ENCODE peak calls at places on chromosomes 7 and 10, in five cellular contexts. E, T, N, I and Z are unnamed samples.

GRCh38 chr7:46930336-46930735 is 651.6 kb downstream of the TNS3 start:
- DNase-seq in N (no peak), E (no peak), I (no peak), T (no peak), Z (no peak)

GRCh38 chr10:71005337-71006305 is 117.3 kb upstream of the PCBD1 start:
- DNase-seq in T (no peak), N (no peak), I (no peak), E (no peak), Z (no peak)

GRCh38 chr7:45573636-45574470 is at the start of gene ADCY1:
- DNase-seq in E (no peak), T (no peak), N (no peak), I (no peak), Z (no peak)

GRCh38 chr10:17432738-17433137 is 21.7 kb downstream of the ST8SIA6 start:
- DNase-seq in N (no peak), E (no peak), T (no peak), I (no peak), Z (no peak)

GRCh38 chr7:106644999-106645398 is 16.0 kb downstream of the CCDC71L start:
- DNase-seq in T (no peak), E (no peak), I (no peak), N (no peak), Z (no peak)

GRCh38 chr7:13965077-13965476 is 24.4 kb downstream of the ETV1 start:
- DNase-seq in T (no peak), N (no peak), E (no peak), I (no peak), Z (no peak)

GRCh38 chr7:151083071-151083823 is at the start of gene TMUB1:
- DNase-seq in T (peak), E (peak), I (peak), N (peak), Z (peak)

GRCh38 chr10:48455392-48456151 is 149.1 kb downstream of the MAPK8 start:
- DNase-seq in E (no peak), N (peak), T (no peak), I (no peak), Z (no peak)

GRCh38 chr10:29370092-29370611 is 81.3 kb downstream of the LYZL1 start:
- DNase-seq in I (no peak), T (no peak), N (peak), E (no peak), Z (no peak)

GRCh38 chr10:114652402-114653368 is 5.4 kb downstream of the ABLIM1 start:
- DNase-seq in T (no peak), I (no peak), N (no peak), E (no peak), Z (no peak)

GRCh38 chr7:19116121-19117080 is 1.0 kb downstream of the TWIST1 start:
- DNase-seq in I (no peak), T (no peak), N (peak), E (no peak), Z (peak)

GRCh38 chr7:258476-259190 is 31.3 kb upstream of the FOXL3 start:
- DNase-seq in E (no peak), I (no peak), N (no peak), T (no peak), Z (no peak)

GRCh38 chr10:3902054-3902808 is 117.2 kb upstream of the KLF6 start:
- DNase-seq in N (no peak), T (no peak), E (no peak), I (peak), Z (no peak)

GRCh38 chr7:150642926-150643325 is 10.7 kb upstream of the GIMAP6 start:
- DNase-seq in N (no peak), E (no peak), I (no peak), T (no peak), Z (no peak)

GRCh38 chr10:45441239-45441638 is 67.2 kb downstream of the ALOX5 start:
- DNase-seq in E (no peak), N (no peak), T (no peak), I (no peak), Z (no peak)

GRCh38 chr7:30828591-30828990 is 57.4 kb downstream of the MINDY4 start:
- DNase-seq in N (no peak), I (no peak), E (no peak), T (no peak), Z (no peak)

GRCh38 chr7:16939161-16939560 is 57.4 kb upstream of the AGR3 start:
- DNase-seq in N (no peak), I (no peak), T (no peak), E (no peak), Z (peak)

GRCh38 chr7:130961128-130961601 is 227.2 kb upstream of the KLF14 start:
- DNase-seq in I (peak), N (no peak), T (no peak), E (peak), Z (no peak)

GRCh38 chr7:155214328-155214986 is 83.2 kb upstream of the INSIG1 start:
- DNase-seq in E (no peak), T (no peak), N (no peak), I (no peak), Z (no peak)

GRCh38 chr10:51896849-51897248 is 197.5 kb upstream of the CSTF2T start:
- DNase-seq in I (no peak), N (no peak), T (no peak), E (no peak), Z (no peak)

GRCh38 chr7:72805526-72806494 is 22.2 kb downstream of the TYW1B start:
- DNase-seq in N (peak), I (no peak), E (no peak), T (no peak), Z (peak)

GRCh38 chr10:42984035-42984610 is 92.7 kb upstream of the RET start:
- DNase-seq in N (no peak), T (no peak), E (no peak), I (no peak), Z (no peak)

GRCh38 chr10:124091646-124092269 is 1.6 kb downstream of the CHST15 start:
- DNase-seq in N (peak), T (no peak), I (no peak), E (no peak), Z (peak)

GRCh38 chr7:44212018-44212417 is 11.2 kb downstream of the YKT6 start:
- DNase-seq in E (no peak), N (no peak), T (no peak), I (no peak), Z (no peak)

GRCh38 chr7:47253650-47254080 is 328.2 kb downstream of the TNS3 start:
- DNase-seq in T (peak), N (peak), E (no peak), I (no peak), Z (peak)

GRCh38 chr10:57973451-57973850 is 294.2 kb downstream of the IPMK start:
- DNase-seq in I (no peak), T (no peak), E (no peak), N (no peak), Z (peak)

GRCh38 chr10:78336402-78336791 is 302.7 kb downstream of the RPS24 start:
- DNase-seq in T (no peak), E (no peak), N (peak), I (no peak), Z (no peak)

GRCh38 chr7:22812350-22812749 is 10.3 kb downstream of the TOMM7 start:
- DNase-seq in N (no peak), E (no peak), I (no peak), T (no peak), Z (no peak)

GRCh38 chr7:138458576-138459234 is 1.4 kb upstream of the TRIM24 start:
- DNase-seq in E (no peak), T (no peak), N (no peak), I (no peak), Z (peak)